ENCODE peak calls at places on chromosomes 2 and 18, in nine cellular contexts. One of them, this sample, is unnamed.

GRCh38 chr2:8324164-8324848 is 357.6 kb upstream of the ID2 start:
- DNase-seq in PC-9: no peak
- DNase-seq in foreskin fibroblast: peak; percentile 8
- DNase-seq in psoas muscle: no peak
- DNase-seq in NCI-H2081: peak; percentile 27
- DNase-seq in memory B cell: no peak
- DNase-seq in activated naive CD4-positive, alpha-beta T cell treated with anti-CD3 and anti-CD28 coated beads, Interleukin-2, amount 10 ng/mL, durations not matched to agents 7 days and 5 days: no peak
- DNase-seq in fibroblast of lung: peak; percentile 53
- DNase-seq in ACHN: no peak
- DNase-seq in this sample: no peak

GRCh38 chr2:106667478-106668077 is 180.4 kb downstream of the CD8B2 start:
- DNase-seq in PC-9: no peak
- DNase-seq in foreskin fibroblast: no peak
- DNase-seq in psoas muscle: no peak
- DNase-seq in NCI-H2081: no peak
- DNase-seq in memory B cell: no peak
- DNase-seq in activated naive CD4-positive, alpha-beta T cell treated with anti-CD3 and anti-CD28 coated beads, Interleukin-2, amount 10 ng/mL, durations not matched to agents 7 days and 5 days: no peak
- DNase-seq in fibroblast of lung: no peak
- DNase-seq in ACHN: no peak
- DNase-seq in this sample: no peak

GRCh38 chr2:138329591-138329990 is 172.0 kb upstream of the SPOPL start:
- DNase-seq in PC-9: no peak
- DNase-seq in foreskin fibroblast: peak; percentile 14
- DNase-seq in psoas muscle: no peak
- DNase-seq in NCI-H2081: no peak
- DNase-seq in memory B cell: no peak
- DNase-seq in activated naive CD4-positive, alpha-beta T cell treated with anti-CD3 and anti-CD28 coated beads, Interleukin-2, amount 10 ng/mL, durations not matched to agents 7 days and 5 days: no peak
- DNase-seq in fibroblast of lung: peak; percentile 2
- DNase-seq in ACHN: no peak
- DNase-seq in this sample: no peak

GRCh38 chr2:207561386-207562080 is 31.8 kb downstream of the CREB1 start:
- DNase-seq in PC-9: no peak
- DNase-seq in foreskin fibroblast: no peak
- DNase-seq in psoas muscle: no peak
- DNase-seq in NCI-H2081: no peak
- DNase-seq in memory B cell: no peak
- DNase-seq in activated naive CD4-positive, alpha-beta T cell treated with anti-CD3 and anti-CD28 coated beads, Interleukin-2, amount 10 ng/mL, durations not matched to agents 7 days and 5 days: no peak
- DNase-seq in fibroblast of lung: no peak
- DNase-seq in ACHN: no peak
- DNase-seq in this sample: peak; percentile 23

GRCh38 chr2:13114391-13114790 is 397.7 kb downstream of the TRIB2 start:
- DNase-seq in PC-9: no peak
- DNase-seq in foreskin fibroblast: no peak
- DNase-seq in psoas muscle: no peak
- DNase-seq in NCI-H2081: no peak
- DNase-seq in memory B cell: no peak
- DNase-seq in activated naive CD4-positive, alpha-beta T cell treated with anti-CD3 and anti-CD28 coated beads, Interleukin-2, amount 10 ng/mL, durations not matched to agents 7 days and 5 days: no peak
- DNase-seq in fibroblast of lung: peak; percentile 71
- DNase-seq in ACHN: no peak
- DNase-seq in this sample: peak; percentile 31

GRCh38 chr2:107804608-107805498 is 21.8 kb upstream of the RGPD4 start:
- DNase-seq in PC-9: no peak
- DNase-seq in foreskin fibroblast: no peak
- DNase-seq in psoas muscle: no peak
- DNase-seq in NCI-H2081: no peak
- DNase-seq in memory B cell: no peak
- DNase-seq in activated naive CD4-positive, alpha-beta T cell treated with anti-CD3 and anti-CD28 coated beads, Interleukin-2, amount 10 ng/mL, durations not matched to agents 7 days and 5 days: no peak
- DNase-seq in fibroblast of lung: no peak
- DNase-seq in ACHN: no peak
- DNase-seq in this sample: peak; percentile 10

GRCh38 chr2:45024600-45025291 is 15.5 kb upstream of the SIX2 start:
- DNase-seq in PC-9: peak; percentile 88
- DNase-seq in foreskin fibroblast: peak; percentile 85
- DNase-seq in psoas muscle: peak; percentile 46
- DNase-seq in NCI-H2081: no peak
- DNase-seq in memory B cell: no peak
- DNase-seq in activated naive CD4-positive, alpha-beta T cell treated with anti-CD3 and anti-CD28 coated beads, Interleukin-2, amount 10 ng/mL, durations not matched to agents 7 days and 5 days: no peak
- DNase-seq in fibroblast of lung: peak; percentile 89
- DNase-seq in ACHN: peak; percentile 93
- DNase-seq in this sample: peak; percentile 95

GRCh38 chr2:113842919-113843736 is 46.8 kb upstream of the ACTR3 start:
- DNase-seq in PC-9: no peak
- DNase-seq in foreskin fibroblast: no peak
- DNase-seq in psoas muscle: no peak
- DNase-seq in NCI-H2081: no peak
- DNase-seq in memory B cell: no peak
- DNase-seq in activated naive CD4-positive, alpha-beta T cell treated with anti-CD3 and anti-CD28 coated beads, Interleukin-2, amount 10 ng/mL, durations not matched to agents 7 days and 5 days: no peak
- DNase-seq in fibroblast of lung: peak; percentile 61
- DNase-seq in ACHN: peak; percentile 62
- DNase-seq in this sample: peak; percentile 15

GRCh38 chr18:74748809-74749208 is 151.1 kb downstream of the ZNF407 start:
- DNase-seq in PC-9: no peak
- DNase-seq in foreskin fibroblast: no peak
- DNase-seq in psoas muscle: no peak
- DNase-seq in NCI-H2081: peak; percentile 73
- DNase-seq in memory B cell: no peak
- DNase-seq in activated naive CD4-positive, alpha-beta T cell treated with anti-CD3 and anti-CD28 coated beads, Interleukin-2, amount 10 ng/mL, durations not matched to agents 7 days and 5 days: no peak
- DNase-seq in fibroblast of lung: no peak
- DNase-seq in ACHN: no peak
- DNase-seq in this sample: no peak

GRCh38 chr2:58047373-58047674 is 718 bp downstream of the VRK2 start:
- DNase-seq in PC-9: no peak
- DNase-seq in foreskin fibroblast: no peak
- DNase-seq in psoas muscle: no peak
- DNase-seq in NCI-H2081: peak; percentile 82
- DNase-seq in memory B cell: no peak
- DNase-seq in activated naive CD4-positive, alpha-beta T cell treated with anti-CD3 and anti-CD28 coated beads, Interleukin-2, amount 10 ng/mL, durations not matched to agents 7 days and 5 days: no peak
- DNase-seq in fibroblast of lung: no peak
- DNase-seq in ACHN: no peak
- DNase-seq in this sample: no peak

GRCh38 chr18:3758531-3758930 is 308.6 kb downstream of the TGIF1 start:
- DNase-seq in PC-9: no peak
- DNase-seq in foreskin fibroblast: peak; percentile 3
- DNase-seq in psoas muscle: no peak
- DNase-seq in NCI-H2081: no peak
- DNase-seq in memory B cell: no peak
- DNase-seq in activated naive CD4-positive, alpha-beta T cell treated with anti-CD3 and anti-CD28 coated beads, Interleukin-2, amount 10 ng/mL, durations not matched to agents 7 days and 5 days: no peak
- DNase-seq in fibroblast of lung: peak; percentile 76
- DNase-seq in ACHN: no peak
- DNase-seq in this sample: peak; percentile 90

GRCh38 chr2:97740590-97741182 is 27.3 kb downstream of the ZAP70 start:
- DNase-seq in PC-9: peak; percentile 26
- DNase-seq in foreskin fibroblast: peak; percentile 43
- DNase-seq in psoas muscle: no peak
- DNase-seq in NCI-H2081: no peak
- DNase-seq in memory B cell: peak; percentile 38
- DNase-seq in activated naive CD4-positive, alpha-beta T cell treated with anti-CD3 and anti-CD28 coated beads, Interleukin-2, amount 10 ng/mL, durations not matched to agents 7 days and 5 days: peak; percentile 46
- DNase-seq in fibroblast of lung: peak; percentile 34
- DNase-seq in ACHN: peak; percentile 45
- DNase-seq in this sample: peak; percentile 49

GRCh38 chr18:62329676-62330454 is 4.8 kb downstream of the TNFRSF11A start:
- DNase-seq in PC-9: peak; percentile 40
- DNase-seq in foreskin fibroblast: peak; percentile 63
- DNase-seq in psoas muscle: no peak
- DNase-seq in NCI-H2081: peak; percentile 63
- DNase-seq in memory B cell: no peak
- DNase-seq in activated naive CD4-positive, alpha-beta T cell treated with anti-CD3 and anti-CD28 coated beads, Interleukin-2, amount 10 ng/mL, durations not matched to agents 7 days and 5 days: peak; percentile 71
- DNase-seq in fibroblast of lung: peak; percentile 51
- DNase-seq in ACHN: no peak
- DNase-seq in this sample: peak; percentile 77

GRCh38 chr2:108145551-108145950 is 94.2 kb upstream of the SULT1C3 start:
- DNase-seq in PC-9: no peak
- DNase-seq in foreskin fibroblast: peak; percentile 1
- DNase-seq in psoas muscle: no peak
- DNase-seq in NCI-H2081: no peak
- DNase-seq in memory B cell: no peak
- DNase-seq in activated naive CD4-positive, alpha-beta T cell treated with anti-CD3 and anti-CD28 coated beads, Interleukin-2, amount 10 ng/mL, durations not matched to agents 7 days and 5 days: no peak
- DNase-seq in fibroblast of lung: no peak
- DNase-seq in ACHN: no peak
- DNase-seq in this sample: peak; percentile 76

GRCh38 chr2:194486316-194486715 is 1170.7 kb upstream of the SLC39A10 start:
- DNase-seq in PC-9: no peak
- DNase-seq in foreskin fibroblast: no peak
- DNase-seq in psoas muscle: no peak
- DNase-seq in NCI-H2081: no peak
- DNase-seq in memory B cell: no peak
- DNase-seq in activated naive CD4-positive, alpha-beta T cell treated with anti-CD3 and anti-CD28 coated beads, Interleukin-2, amount 10 ng/mL, durations not matched to agents 7 days and 5 days: no peak
- DNase-seq in fibroblast of lung: no peak
- DNase-seq in ACHN: no peak
- DNase-seq in this sample: peak; percentile 22

GRCh38 chr2:2170861-2171260 is 160.2 kb downstream of the MYT1L start:
- DNase-seq in PC-9: no peak
- DNase-seq in foreskin fibroblast: no peak
- DNase-seq in psoas muscle: no peak
- DNase-seq in NCI-H2081: no peak
- DNase-seq in memory B cell: no peak
- DNase-seq in activated naive CD4-positive, alpha-beta T cell treated with anti-CD3 and anti-CD28 coated beads, Interleukin-2, amount 10 ng/mL, durations not matched to agents 7 days and 5 days: no peak
- DNase-seq in fibroblast of lung: no peak
- DNase-seq in ACHN: no peak
- DNase-seq in this sample: no peak

GRCh38 chr18:75156831-75157230 is 52.1 kb downstream of the PTGR3 start:
- DNase-seq in PC-9: no peak
- DNase-seq in foreskin fibroblast: no peak
- DNase-seq in psoas muscle: no peak
- DNase-seq in NCI-H2081: no peak
- DNase-seq in memory B cell: no peak
- DNase-seq in activated naive CD4-positive, alpha-beta T cell treated with anti-CD3 and anti-CD28 coated beads, Interleukin-2, amount 10 ng/mL, durations not matched to agents 7 days and 5 days: no peak
- DNase-seq in fibroblast of lung: no peak
- DNase-seq in ACHN: no peak
- DNase-seq in this sample: no peak

GRCh38 chr2:172200495-172201085 is 97.9 kb upstream of the DLX2 start:
- DNase-seq in PC-9: no peak
- DNase-seq in foreskin fibroblast: peak; percentile 77
- DNase-seq in psoas muscle: no peak
- DNase-seq in NCI-H2081: no peak
- DNase-seq in memory B cell: no peak
- DNase-seq in activated naive CD4-positive, alpha-beta T cell treated with anti-CD3 and anti-CD28 coated beads, Interleukin-2, amount 10 ng/mL, durations not matched to agents 7 days and 5 days: peak; percentile 51
- DNase-seq in fibroblast of lung: peak; percentile 75
- DNase-seq in ACHN: peak; percentile 56
- DNase-seq in this sample: peak; percentile 64

GRCh38 chr2:201858781-201859180 is 52.4 kb downstream of the CDK15 start:
- DNase-seq in PC-9: no peak
- DNase-seq in foreskin fibroblast: peak; percentile 47
- DNase-seq in psoas muscle: no peak
- DNase-seq in NCI-H2081: no peak
- DNase-seq in memory B cell: no peak
- DNase-seq in activated naive CD4-positive, alpha-beta T cell treated with anti-CD3 and anti-CD28 coated beads, Interleukin-2, amount 10 ng/mL, durations not matched to agents 7 days and 5 days: no peak
- DNase-seq in fibroblast of lung: peak; percentile 75
- DNase-seq in ACHN: no peak
- DNase-seq in this sample: peak; percentile 45

GRCh38 chr2:128601298-128602037 is 282.8 kb upstream of the HS6ST1 start:
- DNase-seq in PC-9: no peak
- DNase-seq in foreskin fibroblast: no peak
- DNase-seq in psoas muscle: no peak
- DNase-seq in NCI-H2081: no peak
- DNase-seq in memory B cell: no peak
- DNase-seq in activated naive CD4-positive, alpha-beta T cell treated with anti-CD3 and anti-CD28 coated beads, Interleukin-2, amount 10 ng/mL, durations not matched to agents 7 days and 5 days: peak; percentile 1
- DNase-seq in fibroblast of lung: no peak
- DNase-seq in ACHN: no peak
- DNase-seq in this sample: no peak

GRCh38 chr2:73588177-73588576 is 54.0 kb downstream of the NAT8 start:
- DNase-seq in PC-9: no peak
- DNase-seq in foreskin fibroblast: no peak
- DNase-seq in psoas muscle: no peak
- DNase-seq in NCI-H2081: peak; percentile 67
- DNase-seq in memory B cell: no peak
- DNase-seq in activated naive CD4-positive, alpha-beta T cell treated with anti-CD3 and anti-CD28 coated beads, Interleukin-2, amount 10 ng/mL, durations not matched to agents 7 days and 5 days: no peak
- DNase-seq in fibroblast of lung: no peak
- DNase-seq in ACHN: no peak
- DNase-seq in this sample: no peak

GRCh38 chr18:59109375-59109774 is 30.3 kb upstream of the SEC11C start:
- DNase-seq in PC-9: no peak
- DNase-seq in foreskin fibroblast: peak; percentile 76
- DNase-seq in psoas muscle: no peak
- DNase-seq in NCI-H2081: no peak
- DNase-seq in memory B cell: no peak
- DNase-seq in activated naive CD4-positive, alpha-beta T cell treated with anti-CD3 and anti-CD28 coated beads, Interleukin-2, amount 10 ng/mL, durations not matched to agents 7 days and 5 days: no peak
- DNase-seq in fibroblast of lung: no peak
- DNase-seq in ACHN: no peak
- DNase-seq in this sample: no peak